ENCODE peak calls at places on chromosome 10, in eight cellular contexts. C, G, T, N, U, P, V and A are unnamed samples. For H3K27me3, the result is how much of the 10 kb centered on the place peaks cover.

GRCh38 chr10:31263903-31264302 is 55.1 kb upstream of the ZEB1 start:
- DNase-seq in C (no peak), G (no peak), T (no peak), N (no peak), U (no peak), P (no peak), V (no peak), A (no peak)

GRCh38 chr10:110681023-110681681 is 37.0 kb downstream of the RBM20 start:
- DNase-seq in C (no peak), G (peak), T (no peak), N (peak), U (peak), P (peak), V (peak), A (no peak)

GRCh38 chr10:79346012-79346340 is 1.3 kb upstream of the PPIF start:
- DNase-seq in C (no peak), G (no peak), T (no peak), N (no peak), U (no peak), P (no peak), V (no peak), A (no peak)

GRCh38 chr10:122140941-122141623 is 130.0 kb upstream of the BTBD16 start:
- DNase-seq in C (no peak), G (peak), T (peak), N (peak), U (no peak), P (peak), V (peak), A (no peak)

GRCh38 chr10:6297951-6298381 is 95.2 kb downstream of the PFKFB3 start:
- DNase-seq in C (no peak), G (peak), T (no peak), N (no peak), U (no peak), P (no peak), V (no peak), A (no peak)

GRCh38 chr10:59580257-59580863 is 129.3 kb downstream of the SLC16A9 start:
- DNase-seq in C (no peak), G (no peak), T (no peak), N (peak), U (peak), P (no peak), V (peak), A (no peak)

GRCh38 chr10:120085386-120085785 is 192.9 kb downstream of the SEC23IP start:
- DNase-seq in C (no peak), G (peak), T (no peak), N (peak), U (no peak), P (no peak), V (no peak), A (no peak)

GRCh38 chr10:15504101-15504840 is 133.2 kb upstream of the FAM171A1 start:
- DNase-seq in C (no peak), G (no peak), T (no peak), N (no peak), U (no peak), P (no peak), V (peak), A (no peak)

GRCh38 chr10:47164800-47165128 is 135.2 kb upstream of the GDF10 start:
- DNase-seq in C (no peak), G (no peak), T (no peak), N (no peak), U (no peak), P (no peak), V (peak), A (no peak)

GRCh38 chr10:48365668-48366067 is 59.2 kb downstream of the MAPK8 start:
- DNase-seq in C (no peak), G (no peak), T (no peak), N (no peak), U (no peak), P (no peak), V (no peak), A (no peak)

GRCh38 chr10:110822708-110823291 is 48.9 kb upstream of the PDCD4 start:
- DNase-seq in C (no peak), G (peak), T (no peak), N (no peak), U (peak), P (no peak), V (no peak), A (no peak)

GRCh38 chr10:480928-481551 is 208.4 kb downstream of the DIP2C start:
- DNase-seq in C (no peak), G (peak), T (no peak), N (no peak), U (peak), P (no peak), V (peak), A (no peak)

GRCh38 chr10:50610364-50610763 is 13.4 kb downstream of the SGMS1 start:
- DNase-seq in C (no peak), G (peak), T (no peak), N (no peak), U (peak), P (no peak), V (no peak), A (no peak)

GRCh38 chr10:110138197-110138812 is 69.1 kb upstream of the MXI1 start:
- DNase-seq in C (no peak), G (peak), T (no peak), N (no peak), U (peak), P (no peak), V (peak), A (peak)

GRCh38 chr10:676178-676577 is 13.3 kb downstream of the DIP2C start:
- DNase-seq in C (no peak), G (no peak), T (no peak), N (peak), U (no peak), P (no peak), V (no peak), A (no peak)

GRCh38 chr10:69680610-69681009 is 50.6 kb downstream of the FAM241B start:
- DNase-seq in C (no peak), G (no peak), T (no peak), N (no peak), U (no peak), P (no peak), V (no peak), A (no peak)

GRCh38 chr10:69682955-69683474 is 53.0 kb downstream of the FAM241B start:
- DNase-seq in C (no peak), G (no peak), T (no peak), N (no peak), U (no peak), P (no peak), V (no peak), A (no peak)

GRCh38 chr10:69679736-69680135 is 49.7 kb downstream of the FAM241B start:
- DNase-seq in C (no peak), G (no peak), T (no peak), N (peak), U (no peak), P (no peak), V (no peak), A (no peak)

GRCh38 chr10:69684020-69684980 is 54.3 kb downstream of the FAM241B start:
- DNase-seq in C (no peak), G (peak), T (peak), N (peak), U (peak), P (no peak), V (peak), A (no peak)

DNA sequence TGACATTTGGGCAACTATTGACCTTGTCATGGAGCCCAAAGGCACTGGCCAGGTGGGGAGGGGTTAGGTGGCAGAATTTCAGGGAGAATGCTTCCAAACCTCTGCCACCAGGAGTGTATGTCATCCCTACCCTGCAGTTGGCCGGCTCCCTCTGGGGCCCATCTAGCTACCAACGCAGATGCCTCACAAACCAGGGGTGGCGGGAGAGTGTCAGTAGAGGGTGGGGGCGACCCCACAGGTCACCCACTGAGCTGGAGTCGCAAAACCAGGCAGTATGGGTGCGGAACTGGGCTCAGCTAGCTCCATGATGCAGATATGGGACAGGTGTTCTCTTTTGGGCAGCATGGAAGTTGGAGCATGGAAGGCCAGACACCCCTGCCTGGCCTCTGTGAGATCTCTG is 51.4 kb downstream of the FAM241B start:
- DNase-seq in C (no peak), G (no peak), T (no peak), N (peak), U (no peak), P (no peak), V (no peak), A (no peak)
- H3K27me3 ChIP-seq in C (under half), G (under half), T (under half), N (half or more), U (under half), P (under half), V (under half), A (under half)

DNA sequence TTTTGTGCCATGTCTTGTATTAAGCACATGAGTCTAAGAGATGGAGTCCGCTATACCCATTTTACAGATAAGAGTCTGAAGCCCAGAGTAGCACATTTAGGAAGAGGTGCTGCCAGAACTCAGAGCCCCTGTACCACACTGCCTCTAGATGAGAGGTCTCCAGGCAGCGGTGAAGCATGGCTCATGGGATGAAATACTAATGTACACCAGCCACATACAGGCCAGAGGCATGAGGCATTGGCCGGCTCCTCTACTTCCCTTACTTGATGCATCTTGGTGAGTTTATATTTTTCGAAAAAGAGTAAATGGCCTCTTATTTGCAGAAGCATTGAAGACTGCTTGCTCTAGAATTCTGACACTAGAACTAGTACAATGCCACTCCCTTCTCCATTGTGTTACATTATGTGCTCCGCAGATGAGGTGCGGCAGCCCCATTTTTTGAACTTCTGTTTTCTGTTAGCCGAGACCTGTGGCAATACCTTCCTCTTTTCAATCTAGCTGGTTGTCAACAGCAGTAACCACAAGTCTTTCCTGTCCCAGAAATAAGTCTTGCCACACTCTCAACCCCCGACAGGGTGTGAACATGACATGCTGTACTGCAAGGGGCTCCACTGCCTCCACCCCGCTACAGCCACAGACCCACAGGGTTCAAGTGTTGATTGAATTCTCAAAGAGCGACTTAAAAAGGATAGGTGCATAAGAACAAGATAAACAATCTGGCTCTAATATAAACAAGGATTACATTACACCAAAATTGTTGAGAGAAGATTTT is 145.3 kb downstream of the CELF2 start:
- DNase-seq in C (peak), G (peak), T (peak), N (no peak), U (peak), P (peak), V (no peak), A (peak)
- TF ChIP-seq CTCF in C (no peak), G (no peak), T (no peak), N (no peak), U (no peak), P (peak), V (no peak), A (peak)

DNA sequence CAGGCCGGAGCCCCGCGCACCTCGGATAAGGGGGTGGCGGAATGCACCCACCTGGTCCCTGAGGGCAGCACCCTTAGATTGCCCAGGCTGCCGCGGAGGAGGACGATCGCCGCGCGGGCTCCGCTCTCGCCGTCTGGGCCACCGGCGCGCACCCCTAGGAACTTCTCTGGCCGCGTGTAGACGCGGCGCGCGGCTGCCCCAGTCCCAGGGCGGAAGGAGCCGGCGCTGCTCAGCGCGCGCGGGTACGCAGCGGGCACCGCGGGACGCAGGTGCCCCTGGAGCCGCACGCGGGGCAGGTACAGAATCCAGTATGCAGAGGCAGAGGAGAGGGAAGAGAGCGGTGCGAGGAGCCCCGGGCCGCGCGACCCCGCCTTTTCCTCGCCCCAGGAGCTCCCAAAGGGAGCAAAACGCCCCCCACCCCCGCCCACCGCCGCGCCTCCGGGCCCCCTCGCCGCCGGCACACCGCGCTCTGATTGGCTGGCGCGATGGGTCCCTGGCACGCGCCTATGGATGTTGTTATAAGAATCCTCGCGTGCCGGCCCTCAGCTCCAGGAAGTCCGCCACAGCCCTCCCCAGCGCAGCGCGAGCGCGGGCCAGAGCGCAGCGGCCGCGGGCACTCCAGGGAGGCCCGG is at the start of gene PTF1A:
- DNase-seq in C (no peak), G (peak), T (no peak), N (peak), U (no peak), P (no peak), V (no peak), A (no peak)
- H3K27me3 ChIP-seq in C (under half), G (under half), T (under half), N (half or more), U (half or more), P (under half), V (half or more), A (under half)

GRCh38 chr10:126932516-126932915 is 27.3 kb downstream of the DOCK1 start:
- DNase-seq in C (no peak), G (no peak), T (no peak), N (peak), U (no peak), P (no peak), V (no peak), A (no peak)
- TF ChIP-seq CTCF in C (no peak), G (no peak), T (no peak), N (no peak), U (no peak), P (no peak), V (no peak), A (no peak)

DNA sequence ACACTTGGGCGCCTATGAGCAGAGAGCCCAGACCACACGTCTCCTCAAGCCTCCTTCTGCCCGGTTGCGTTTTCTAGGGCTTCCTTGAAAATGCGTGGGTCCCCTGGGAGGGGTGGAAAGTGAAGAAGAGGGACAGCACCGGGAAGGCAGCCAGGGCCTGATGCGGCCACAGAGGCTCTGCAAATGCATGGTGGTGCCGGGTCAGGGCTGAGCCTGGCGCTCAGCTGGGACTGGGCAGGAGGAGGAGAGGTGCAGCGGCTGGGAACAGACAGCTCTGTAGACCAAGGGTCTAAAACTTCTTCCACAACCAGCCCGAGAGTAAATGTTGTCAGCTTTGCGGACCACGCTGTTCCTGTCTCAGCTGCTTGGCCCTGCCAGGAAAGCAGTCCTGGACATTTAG is 1.6 kb downstream of the DPYSL4 start:
- DNase-seq in C (no peak), G (no peak), T (no peak), N (no peak), U (no peak), P (no peak), V (no peak), A (no peak)
- H3K27me3 ChIP-seq in C (under half), G (under half), T (under half), N (under half), U (half or more), P (under half), V (under half), A (under half)